ENCODE peak calls at places on chromosomes 11 and 22, in seven cellular contexts. G is HepG2, W is HCT116, H is SK-N-SH, X is H1, L is GM12878, P is K562. Z is an unnamed sample.

GRCh38 chr22:39308614-39309363 is 10.6 kb downstream of the RPL3 start:
- DNase-seq in X (no peak), W (peak), G (no peak), H (no peak), L (no peak), P (no peak), Z (no peak)

GRCh38 chr11:94871491-94872185 is 101.7 kb downstream of the CWC15 start:
- DNase-seq in X (no peak), L (no peak), P (no peak), G (no peak), W (no peak), H (no peak), Z (no peak)

GRCh38 chr11:115660072-115660805 is 156.0 kb upstream of the CADM1 start:
- DNase-seq in H (no peak), L (no peak), G (no peak), W (no peak), X (peak), P (no peak), Z (no peak)

GRCh38 chr11:281486-282161 is 3.4 kb downstream of the NLRP6 start:
- DNase-seq in H (peak), L (no peak), W (no peak), G (no peak), X (peak), P (no peak), Z (no peak)

GRCh38 chr11:106786251-106786650 is 232.0 kb downstream of the GUCY1A2 start:
- DNase-seq in G (no peak), P (no peak), W (no peak), X (no peak), L (no peak), H (no peak), Z (no peak)

GRCh38 chr11:17313349-17314231 is 37.1 kb downstream of the NUCB2 start:
- DNase-seq in H (no peak), L (no peak), G (no peak), P (no peak), X (no peak), W (no peak), Z (no peak)

GRCh38 chr11:848380-848931 is 5.8 kb downstream of the TSPAN4 start:
- DNase-seq in W (no peak), X (peak), G (no peak), P (peak), L (no peak), H (peak), Z (peak)

GRCh38 chr11:111938687-111939160 is 1.6 kb downstream of the DIXDC1 start:
- DNase-seq in W (no peak), P (no peak), H (peak), X (no peak), L (peak), G (peak), Z (no peak)

GRCh38 chr11:131712897-131713296 is 342.5 kb downstream of the NTM start:
- DNase-seq in L (no peak), P (no peak), X (no peak), W (no peak), G (no peak), H (no peak), Z (no peak)

GRCh38 chr11:112176077-112176476 is 765 bp downstream of the BCO2 start:
- DNase-seq in H (peak), X (no peak), G (no peak), W (no peak), P (no peak), L (no peak), Z (no peak)

DNA sequence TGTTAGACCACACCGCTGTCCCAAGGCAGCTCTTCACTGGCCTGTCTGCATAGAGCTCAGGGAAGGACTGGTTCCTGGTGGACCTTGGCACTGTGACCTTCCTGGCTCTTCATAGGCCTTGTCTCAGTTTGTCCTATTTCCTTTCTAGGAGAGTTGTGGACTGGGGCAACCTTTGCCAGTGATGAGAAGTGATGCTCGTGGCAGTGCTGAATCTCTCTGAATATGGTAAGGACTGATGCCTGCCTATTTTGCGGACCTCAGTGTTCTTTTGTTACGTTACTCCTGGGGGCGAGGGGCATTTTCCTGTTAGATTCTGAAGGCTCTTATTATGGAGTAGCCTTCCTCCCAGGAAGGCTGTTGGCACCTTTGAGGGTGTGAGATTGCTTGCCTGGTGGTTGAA is 24.2 kb downstream of the CABIN1 start:
- DNase-seq in X (no peak), L (no peak), P (no peak), H (no peak), G (no peak), W (no peak), Z (no peak)
- TF ChIP-seq JUND in X (no peak), L (no peak), P (no peak), H (no peak), G (no peak), W (no peak), Z (no peak)

GRCh38 chr22:47111626-47112373 is 349.4 kb downstream of the TBC1D22A start:
- DNase-seq in L (no peak), X (no peak), P (no peak), H (no peak), W (no peak), G (no peak), Z (no peak)

GRCh38 chr22:47106806-47107205 is 344.4 kb downstream of the TBC1D22A start:
- DNase-seq in H (no peak), P (no peak), W (no peak), G (no peak), X (no peak), L (no peak), Z (no peak)

GRCh38 chr22:47110817-47111443 is 348.5 kb downstream of the TBC1D22A start:
- DNase-seq in L (no peak), G (no peak), H (no peak), P (no peak), X (no peak), W (no peak), Z (no peak)

GRCh38 chr22:47105085-47105484 is 342.6 kb downstream of the TBC1D22A start:
- DNase-seq in G (no peak), L (no peak), X (no peak), P (no peak), H (no peak), W (no peak), Z (no peak)

GRCh38 chr22:47107431-47107830 is 345.0 kb downstream of the TBC1D22A start:
- DNase-seq in W (peak), P (no peak), L (no peak), H (no peak), X (no peak), G (no peak), Z (no peak)
- TF ChIP-seq JUND in W (peak), P (peak), L (no peak), H (peak), X (no peak), G (no peak), Z (no peak)

GRCh38 chr22:50469377-50470305 is 5.2 kb downstream of the SBF1 start:
- DNase-seq in L (peak), G (no peak), P (peak), W (peak), X (no peak), H (no peak), Z (no peak)
- TF ChIP-seq JUND in L (no peak), G (no peak), P (peak), W (no peak), X (no peak), H (no peak), Z (no peak)

GRCh38 chr22:27489265-27489675 is 312.3 kb downstream of the MN1 start:
- DNase-seq in G (peak), W (no peak), L (no peak), X (no peak), H (peak), P (no peak), Z (no peak)

GRCh38 chr22:27487600-27488450 is 313.7 kb downstream of the MN1 start:
- DNase-seq in W (no peak), L (no peak), G (peak), P (no peak), X (no peak), H (no peak), Z (no peak)

GRCh38 chr22:27485842-27486241 is 315.7 kb downstream of the MN1 start:
- DNase-seq in X (no peak), H (no peak), W (no peak), G (no peak), L (no peak), P (no peak), Z (no peak)

GRCh38 chr22:27490080-27490479 is 311.5 kb downstream of the MN1 start:
- DNase-seq in L (no peak), P (no peak), X (no peak), W (no peak), H (no peak), G (no peak), Z (no peak)

DNA sequence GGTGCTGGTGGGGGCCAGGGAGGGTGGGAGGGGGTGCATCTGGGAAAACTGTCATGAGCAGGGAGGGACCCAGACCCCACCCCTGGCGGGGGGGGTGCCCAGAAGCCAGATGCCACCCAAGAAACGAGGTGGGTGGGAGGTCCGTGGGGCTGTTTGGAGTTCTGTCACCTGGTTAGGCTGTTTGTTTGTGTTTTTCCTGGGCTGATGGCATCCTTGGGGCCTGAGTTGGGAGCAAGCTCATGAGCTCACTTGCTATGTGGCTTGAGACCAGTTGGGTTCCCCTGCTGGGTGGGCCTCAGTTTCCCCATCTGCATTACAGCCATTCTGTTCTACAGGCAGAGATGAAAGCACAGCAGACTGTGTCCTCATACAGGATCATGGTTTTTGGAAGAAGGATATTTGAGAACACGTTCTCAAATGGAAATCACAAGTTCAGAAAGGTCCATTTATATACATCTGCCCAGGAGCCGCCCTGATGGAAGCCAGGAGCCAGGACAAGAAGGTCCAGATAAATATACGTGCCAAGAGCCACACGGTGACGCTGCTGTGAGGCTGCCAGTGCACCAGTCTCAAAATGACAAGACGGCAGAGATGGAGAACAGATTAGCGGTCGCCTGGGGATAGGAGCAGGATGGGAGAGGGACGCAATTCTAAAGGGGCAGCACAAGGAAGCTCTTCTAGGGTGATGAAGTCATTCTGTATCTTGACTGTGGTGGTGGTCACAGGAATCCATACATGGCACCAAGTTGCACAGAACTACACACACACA is 312.9 kb downstream of the MN1 start:
- DNase-seq in L (no peak), G (peak), H (peak), P (no peak), W (no peak), X (no peak), Z (peak)
- TF ChIP-seq JUND in L (no peak), G (no peak), H (no peak), P (no peak), W (no peak), X (no peak), Z (no peak)